ENCODE peak calls at places on chromosomes 3 and 15, in four cellular contexts. One of them, this sample, is unnamed.

GRCh38 chr3:16183601-16184270 is 9.3 kb downstream of the GALNT15 start:
- DNase-seq in GM23248: peak
- DNase-seq in stimulated activated naive CD8-positive, alpha-beta T cell treated with anti-CD3 and anti-CD28 coated beads, Interleukin-15, amount 100 ng/mL, for 72 hours: no peak
- DNase-seq in effector CD4-positive, alpha-beta T cell: no peak
- DNase-seq in this sample: peak

GRCh38 chr3:23068016-23068728 is 135.0 kb upstream of the UBE2E2 start:
- DNase-seq in GM23248: no peak
- DNase-seq in stimulated activated naive CD8-positive, alpha-beta T cell treated with anti-CD3 and anti-CD28 coated beads, Interleukin-15, amount 100 ng/mL, for 72 hours: no peak
- DNase-seq in effector CD4-positive, alpha-beta T cell: no peak
- DNase-seq in this sample: no peak

GRCh38 chr3:192917508-192918274 is at the start of gene MB21D2:
- DNase-seq in GM23248: peak
- DNase-seq in stimulated activated naive CD8-positive, alpha-beta T cell treated with anti-CD3 and anti-CD28 coated beads, Interleukin-15, amount 100 ng/mL, for 72 hours: peak
- DNase-seq in effector CD4-positive, alpha-beta T cell: peak
- DNase-seq in this sample: peak

GRCh38 chr3:152830245-152830644 is 4.7 kb upstream of the P2RY1 start:
- DNase-seq in GM23248: no peak
- DNase-seq in stimulated activated naive CD8-positive, alpha-beta T cell treated with anti-CD3 and anti-CD28 coated beads, Interleukin-15, amount 100 ng/mL, for 72 hours: no peak
- DNase-seq in effector CD4-positive, alpha-beta T cell: no peak
- DNase-seq in this sample: no peak

GRCh38 chr3:138936763-138937689 is 9.9 kb downstream of the FOXL2 start:
- DNase-seq in GM23248: peak
- DNase-seq in stimulated activated naive CD8-positive, alpha-beta T cell treated with anti-CD3 and anti-CD28 coated beads, Interleukin-15, amount 100 ng/mL, for 72 hours: peak
- DNase-seq in effector CD4-positive, alpha-beta T cell: no peak
- DNase-seq in this sample: no peak

GRCh38 chr15:52233405-52233804 is 42.2 kb upstream of the GNB5 start:
- DNase-seq in GM23248: peak
- DNase-seq in stimulated activated naive CD8-positive, alpha-beta T cell treated with anti-CD3 and anti-CD28 coated beads, Interleukin-15, amount 100 ng/mL, for 72 hours: no peak
- DNase-seq in effector CD4-positive, alpha-beta T cell: no peak
- DNase-seq in this sample: no peak

GRCh38 chr3:178271740-178272387 is 264.4 kb upstream of the KCNMB2 start:
- DNase-seq in GM23248: no peak
- DNase-seq in stimulated activated naive CD8-positive, alpha-beta T cell treated with anti-CD3 and anti-CD28 coated beads, Interleukin-15, amount 100 ng/mL, for 72 hours: no peak
- DNase-seq in effector CD4-positive, alpha-beta T cell: no peak
- DNase-seq in this sample: no peak

GRCh38 chr3:72523409-72524172 is 324.7 kb downstream of the SHQ1 start:
- DNase-seq in GM23248: no peak
- DNase-seq in stimulated activated naive CD8-positive, alpha-beta T cell treated with anti-CD3 and anti-CD28 coated beads, Interleukin-15, amount 100 ng/mL, for 72 hours: no peak
- DNase-seq in effector CD4-positive, alpha-beta T cell: no peak
- DNase-seq in this sample: peak